ENCODE peak calls at places on chromosomes 4 and X, in eight cellular contexts. One of them, this sample, is unnamed.

GRCh38 chrX:106927700-106928099 is 7.5 kb downstream of the CLDN2 start:
- DNase-seq in foreskin fibroblast: no peak
- DNase-seq in NCI-H1092 treated with DMSO at 0.1 percent for 48 hours: no peak
- DNase-seq in GM13977: no peak
- DNase-seq in iPS-NIHi11: no peak
- DNase-seq in RPMI8226: no peak
- DNase-seq in cardiac fibroblast: no peak
- DNase-seq in immature natural killer cell: no peak
- DNase-seq in this sample: no peak

GRCh38 chr4:40564004-40564403 is 65.7 kb downstream of the RBM47 start:
- DNase-seq in cardiac fibroblast: no peak
- DNase-seq in GM13977: no peak
- DNase-seq in foreskin fibroblast: no peak
- DNase-seq in immature natural killer cell: no peak
- DNase-seq in iPS-NIHi11: no peak
- DNase-seq in RPMI8226: no peak
- DNase-seq in NCI-H1092 treated with DMSO at 0.1 percent for 48 hours: no peak
- DNase-seq in this sample: no peak

GRCh38 chrX:38375888-38376287 is 23.5 kb downstream of the OTC start:
- DNase-seq in iPS-NIHi11: peak; percentile 7
- DNase-seq in immature natural killer cell: no peak
- DNase-seq in NCI-H1092 treated with DMSO at 0.1 percent for 48 hours: peak; percentile 22
- DNase-seq in foreskin fibroblast: peak; percentile 15
- DNase-seq in RPMI8226: peak; percentile 55
- DNase-seq in GM13977: peak; percentile 22
- DNase-seq in cardiac fibroblast: peak; percentile 21
- DNase-seq in this sample: peak; percentile 10

GRCh38 chr4:117700111-117700892 is 334.0 kb upstream of the NDST3 start:
- DNase-seq in cardiac fibroblast: no peak
- DNase-seq in NCI-H1092 treated with DMSO at 0.1 percent for 48 hours: no peak
- DNase-seq in GM13977: peak; percentile 7
- DNase-seq in foreskin fibroblast: no peak
- DNase-seq in iPS-NIHi11: peak; percentile 26
- DNase-seq in immature natural killer cell: no peak
- DNase-seq in RPMI8226: peak; percentile 9
- DNase-seq in this sample: peak; percentile 39

GRCh38 chr4:184961693-184962092 is 56.6 kb upstream of the HELT start:
- DNase-seq in cardiac fibroblast: no peak
- DNase-seq in iPS-NIHi11: peak; percentile 70
- DNase-seq in NCI-H1092 treated with DMSO at 0.1 percent for 48 hours: no peak
- DNase-seq in immature natural killer cell: no peak
- DNase-seq in GM13977: no peak
- DNase-seq in foreskin fibroblast: no peak
- DNase-seq in RPMI8226: peak; percentile 17
- DNase-seq in this sample: peak; percentile 41

GRCh38 chr4:40325406-40326019 is 9.6 kb upstream of the CHRNA9 start:
- DNase-seq in iPS-NIHi11: peak; percentile 69
- DNase-seq in NCI-H1092 treated with DMSO at 0.1 percent for 48 hours: peak; percentile 77
- DNase-seq in cardiac fibroblast: peak; percentile 82
- DNase-seq in RPMI8226: peak; percentile 72
- DNase-seq in foreskin fibroblast: peak; percentile 81
- DNase-seq in GM13977: peak; percentile 80
- DNase-seq in immature natural killer cell: peak; percentile 61
- DNase-seq in this sample: peak; percentile 80

GRCh38 chr4:165096776-165097175 is 15.9 kb downstream of the TMEM192 start:
- DNase-seq in NCI-H1092 treated with DMSO at 0.1 percent for 48 hours: peak; percentile 10
- DNase-seq in RPMI8226: peak; percentile 16
- DNase-seq in foreskin fibroblast: peak; percentile 45
- DNase-seq in cardiac fibroblast: peak; percentile 50
- DNase-seq in immature natural killer cell: no peak
- DNase-seq in iPS-NIHi11: peak; percentile 30
- DNase-seq in GM13977: peak; percentile 41
- DNase-seq in this sample: peak; percentile 51

GRCh38 chr4:148376151-148376550 is 66.1 kb downstream of the NR3C2 start:
- DNase-seq in GM13977: no peak
- DNase-seq in NCI-H1092 treated with DMSO at 0.1 percent for 48 hours: peak; percentile 24
- DNase-seq in iPS-NIHi11: no peak
- DNase-seq in foreskin fibroblast: peak; percentile 23
- DNase-seq in cardiac fibroblast: peak; percentile 69
- DNase-seq in immature natural killer cell: no peak
- DNase-seq in RPMI8226: peak; percentile 67
- DNase-seq in this sample: peak; percentile 39

GRCh38 chr4:172202480-172203076 is 389.4 kb downstream of the GALNTL6 start:
- DNase-seq in foreskin fibroblast: peak; percentile 56
- DNase-seq in RPMI8226: peak; percentile 23
- DNase-seq in iPS-NIHi11: peak; percentile 54
- DNase-seq in immature natural killer cell: no peak
- DNase-seq in NCI-H1092 treated with DMSO at 0.1 percent for 48 hours: peak; percentile 2
- DNase-seq in cardiac fibroblast: peak; percentile 36
- DNase-seq in GM13977: peak; percentile 33
- DNase-seq in this sample: peak; percentile 53

GRCh38 chr4:678765-679481 is 4.6 kb downstream of the MYL5 start:
- DNase-seq in immature natural killer cell: no peak
- DNase-seq in foreskin fibroblast: no peak
- DNase-seq in RPMI8226: no peak
- DNase-seq in GM13977: no peak
- DNase-seq in cardiac fibroblast: no peak
- DNase-seq in NCI-H1092 treated with DMSO at 0.1 percent for 48 hours: no peak
- DNase-seq in iPS-NIHi11: no peak
- DNase-seq in this sample: no peak

GRCh38 chr4:77465271-77465670 is 140.3 kb upstream of the CXCL13 start:
- DNase-seq in RPMI8226: no peak
- DNase-seq in NCI-H1092 treated with DMSO at 0.1 percent for 48 hours: no peak
- DNase-seq in iPS-NIHi11: no peak
- DNase-seq in immature natural killer cell: no peak
- DNase-seq in foreskin fibroblast: peak; percentile 57
- DNase-seq in GM13977: no peak
- DNase-seq in cardiac fibroblast: peak; percentile 49
- DNase-seq in this sample: peak; percentile 50

GRCh38 chr4:152259866-152260265 is 276.0 kb downstream of the FBXW7 start:
- DNase-seq in immature natural killer cell: no peak
- DNase-seq in foreskin fibroblast: peak; percentile 61
- DNase-seq in iPS-NIHi11: no peak
- DNase-seq in GM13977: no peak
- DNase-seq in RPMI8226: no peak
- DNase-seq in NCI-H1092 treated with DMSO at 0.1 percent for 48 hours: no peak
- DNase-seq in cardiac fibroblast: peak; percentile 80
- DNase-seq in this sample: no peak

GRCh38 chr4:149522031-149522430 is 293.6 kb downstream of the IQCM start:
- DNase-seq in iPS-NIHi11: no peak
- DNase-seq in immature natural killer cell: no peak
- DNase-seq in RPMI8226: no peak
- DNase-seq in NCI-H1092 treated with DMSO at 0.1 percent for 48 hours: no peak
- DNase-seq in GM13977: no peak
- DNase-seq in cardiac fibroblast: no peak
- DNase-seq in foreskin fibroblast: no peak
- DNase-seq in this sample: peak; percentile 44

GRCh38 chr4:124067031-124067430 is 645.5 kb downstream of the ANKRD50 start:
- DNase-seq in cardiac fibroblast: no peak
- DNase-seq in RPMI8226: no peak
- DNase-seq in iPS-NIHi11: no peak
- DNase-seq in GM13977: no peak
- DNase-seq in immature natural killer cell: no peak
- DNase-seq in NCI-H1092 treated with DMSO at 0.1 percent for 48 hours: no peak
- DNase-seq in foreskin fibroblast: peak; percentile 14
- DNase-seq in this sample: no peak

GRCh38 chr4:38989487-38989886 is 42.7 kb downstream of the TMEM156 start:
- DNase-seq in foreskin fibroblast: peak; percentile 69
- DNase-seq in immature natural killer cell: no peak
- DNase-seq in GM13977: no peak
- DNase-seq in cardiac fibroblast: peak; percentile 68
- DNase-seq in NCI-H1092 treated with DMSO at 0.1 percent for 48 hours: no peak
- DNase-seq in iPS-NIHi11: no peak
- DNase-seq in RPMI8226: no peak
- DNase-seq in this sample: no peak

GRCh38 chr4:169774466-169775445 is 17.0 kb upstream of the HPF1 start:
- DNase-seq in foreskin fibroblast: peak; percentile 14
- DNase-seq in cardiac fibroblast: peak; percentile 3
- DNase-seq in GM13977: no peak
- DNase-seq in immature natural killer cell: peak; percentile 17
- DNase-seq in iPS-NIHi11: peak; percentile 42
- DNase-seq in RPMI8226: no peak
- DNase-seq in NCI-H1092 treated with DMSO at 0.1 percent for 48 hours: no peak
- DNase-seq in this sample: no peak

GRCh38 chrX:71144651-71145050 is at the start of gene NLGN3:
- DNase-seq in immature natural killer cell: no peak
- DNase-seq in GM13977: no peak
- DNase-seq in RPMI8226: no peak
- DNase-seq in cardiac fibroblast: no peak
- DNase-seq in NCI-H1092 treated with DMSO at 0.1 percent for 48 hours: no peak
- DNase-seq in iPS-NIHi11: peak; percentile 67
- DNase-seq in foreskin fibroblast: peak; percentile 38
- DNase-seq in this sample: no peak

GRCh38 chrX:2654436-2655340 is 36.4 kb upstream of the CD99 start:
- DNase-seq in GM13977: no peak
- DNase-seq in immature natural killer cell: no peak
- DNase-seq in foreskin fibroblast: no peak
- DNase-seq in NCI-H1092 treated with DMSO at 0.1 percent for 48 hours: no peak
- DNase-seq in iPS-NIHi11: no peak
- DNase-seq in cardiac fibroblast: no peak
- DNase-seq in RPMI8226: peak; percentile 64
- DNase-seq in this sample: no peak

GRCh38 chr4:151624606-151625565 is 135.9 kb downstream of the GATB start:
- DNase-seq in GM13977: no peak
- DNase-seq in iPS-NIHi11: no peak
- DNase-seq in NCI-H1092 treated with DMSO at 0.1 percent for 48 hours: no peak
- DNase-seq in immature natural killer cell: no peak
- DNase-seq in RPMI8226: no peak
- DNase-seq in foreskin fibroblast: no peak
- DNase-seq in cardiac fibroblast: peak; percentile 20
- DNase-seq in this sample: no peak

GRCh38 chr4:163540448-163540847 is 46.0 kb downstream of the TMA16 start:
- DNase-seq in cardiac fibroblast: no peak
- DNase-seq in foreskin fibroblast: no peak
- DNase-seq in GM13977: no peak
- DNase-seq in immature natural killer cell: no peak
- DNase-seq in iPS-NIHi11: no peak
- DNase-seq in RPMI8226: no peak
- DNase-seq in NCI-H1092 treated with DMSO at 0.1 percent for 48 hours: no peak
- DNase-seq in this sample: no peak

GRCh38 chrX:78199851-78200250 is 60.4 kb upstream of the TAF9B start:
- DNase-seq in NCI-H1092 treated with DMSO at 0.1 percent for 48 hours: no peak
- DNase-seq in cardiac fibroblast: peak; percentile 32
- DNase-seq in RPMI8226: peak; percentile 25
- DNase-seq in foreskin fibroblast: peak; percentile 6
- DNase-seq in GM13977: peak; percentile 17
- DNase-seq in iPS-NIHi11: peak; percentile 11
- DNase-seq in immature natural killer cell: peak; percentile 3
- DNase-seq in this sample: peak; percentile 6

GRCh38 chr4:38105475-38105874 is 145.3 kb downstream of the PTTG2 start:
- DNase-seq in immature natural killer cell: no peak
- DNase-seq in GM13977: no peak
- DNase-seq in NCI-H1092 treated with DMSO at 0.1 percent for 48 hours: no peak
- DNase-seq in cardiac fibroblast: no peak
- DNase-seq in foreskin fibroblast: no peak
- DNase-seq in iPS-NIHi11: no peak
- DNase-seq in RPMI8226: no peak
- DNase-seq in this sample: no peak

GRCh38 chr4:110087116-110087708 is 111.2 kb downstream of the ELOVL6 start:
- DNase-seq in immature natural killer cell: no peak
- DNase-seq in RPMI8226: no peak
- DNase-seq in foreskin fibroblast: peak; percentile 85
- DNase-seq in GM13977: no peak
- DNase-seq in cardiac fibroblast: peak; percentile 90
- DNase-seq in NCI-H1092 treated with DMSO at 0.1 percent for 48 hours: peak; percentile 68
- DNase-seq in iPS-NIHi11: no peak
- DNase-seq in this sample: no peak

GRCh38 chr4:94344457-94344856 is 1.8 kb upstream of the HPGDS start:
- DNase-seq in immature natural killer cell: no peak
- DNase-seq in RPMI8226: no peak
- DNase-seq in NCI-H1092 treated with DMSO at 0.1 percent for 48 hours: no peak
- DNase-seq in iPS-NIHi11: no peak
- DNase-seq in foreskin fibroblast: no peak
- DNase-seq in GM13977: no peak
- DNase-seq in cardiac fibroblast: no peak
- DNase-seq in this sample: no peak

GRCh38 chrX:119455264-119455663 is 13.0 kb upstream of the SLC25A5 start:
- DNase-seq in RPMI8226: no peak
- DNase-seq in NCI-H1092 treated with DMSO at 0.1 percent for 48 hours: no peak
- DNase-seq in cardiac fibroblast: peak; percentile 60
- DNase-seq in foreskin fibroblast: peak; percentile 67
- DNase-seq in GM13977: no peak
- DNase-seq in iPS-NIHi11: no peak
- DNase-seq in immature natural killer cell: no peak
- DNase-seq in this sample: no peak

GRCh38 chr4:73221734-73222133 is 36.9 kb downstream of the ANKRD17 start:
- DNase-seq in NCI-H1092 treated with DMSO at 0.1 percent for 48 hours: peak; percentile 5
- DNase-seq in foreskin fibroblast: no peak
- DNase-seq in GM13977: no peak
- DNase-seq in RPMI8226: peak; percentile 23
- DNase-seq in immature natural killer cell: no peak
- DNase-seq in cardiac fibroblast: no peak
- DNase-seq in iPS-NIHi11: no peak
- DNase-seq in this sample: no peak

GRCh38 chrX:138648570-138648969 is 62.9 kb downstream of the FGF13 start:
- DNase-seq in foreskin fibroblast: no peak
- DNase-seq in RPMI8226: no peak
- DNase-seq in GM13977: no peak
- DNase-seq in cardiac fibroblast: no peak
- DNase-seq in iPS-NIHi11: no peak
- DNase-seq in immature natural killer cell: no peak
- DNase-seq in NCI-H1092 treated with DMSO at 0.1 percent for 48 hours: no peak
- DNase-seq in this sample: no peak

GRCh38 chrX:107552976-107553375 is 75.3 kb upstream of the PRPS1 start:
- DNase-seq in immature natural killer cell: no peak
- DNase-seq in cardiac fibroblast: peak; percentile 11
- DNase-seq in foreskin fibroblast: no peak
- DNase-seq in NCI-H1092 treated with DMSO at 0.1 percent for 48 hours: no peak
- DNase-seq in iPS-NIHi11: no peak
- DNase-seq in GM13977: no peak
- DNase-seq in RPMI8226: no peak
- DNase-seq in this sample: no peak

GRCh38 chr4:105624530-105624929 is 72.1 kb downstream of the ARHGEF38 start:
- DNase-seq in NCI-H1092 treated with DMSO at 0.1 percent for 48 hours: no peak
- DNase-seq in RPMI8226: no peak
- DNase-seq in immature natural killer cell: no peak
- DNase-seq in iPS-NIHi11: no peak
- DNase-seq in foreskin fibroblast: peak; percentile 10
- DNase-seq in GM13977: no peak
- DNase-seq in cardiac fibroblast: peak; percentile 54
- DNase-seq in this sample: no peak

GRCh38 chr4:10737335-10737734 is 52.8 kb upstream of the CLNK start:
- DNase-seq in GM13977: no peak
- DNase-seq in immature natural killer cell: no peak
- DNase-seq in NCI-H1092 treated with DMSO at 0.1 percent for 48 hours: no peak
- DNase-seq in iPS-NIHi11: no peak
- DNase-seq in RPMI8226: no peak
- DNase-seq in foreskin fibroblast: peak; percentile 59
- DNase-seq in cardiac fibroblast: no peak
- DNase-seq in this sample: no peak

GRCh38 chrX:54178100-54178940 is 4.7 kb downstream of the FAM120C start:
- DNase-seq in GM13977: no peak
- DNase-seq in NCI-H1092 treated with DMSO at 0.1 percent for 48 hours: no peak
- DNase-seq in RPMI8226: no peak
- DNase-seq in foreskin fibroblast: peak; percentile 76
- DNase-seq in cardiac fibroblast: peak; percentile 83
- DNase-seq in iPS-NIHi11: no peak
- DNase-seq in immature natural killer cell: no peak
- DNase-seq in this sample: no peak

GRCh38 chr4:20603671-20604313 is 96.5 kb upstream of the PACRGL start:
- DNase-seq in RPMI8226: no peak
- DNase-seq in NCI-H1092 treated with DMSO at 0.1 percent for 48 hours: no peak
- DNase-seq in cardiac fibroblast: peak; percentile 76
- DNase-seq in GM13977: no peak
- DNase-seq in foreskin fibroblast: peak; percentile 87
- DNase-seq in iPS-NIHi11: no peak
- DNase-seq in immature natural killer cell: no peak
- DNase-seq in this sample: no peak

GRCh38 chrX:129606918-129607317 is 47.8 kb downstream of the APLN start:
- DNase-seq in cardiac fibroblast: peak; percentile 62
- DNase-seq in iPS-NIHi11: peak; percentile 82
- DNase-seq in GM13977: peak; percentile 75
- DNase-seq in immature natural killer cell: peak; percentile 59
- DNase-seq in foreskin fibroblast: peak; percentile 67
- DNase-seq in RPMI8226: peak; percentile 61
- DNase-seq in NCI-H1092 treated with DMSO at 0.1 percent for 48 hours: peak; percentile 37
- DNase-seq in this sample: peak; percentile 60

GRCh38 chrX:40153335-40154221 is 55.8 kb upstream of the BCOR start:
- DNase-seq in NCI-H1092 treated with DMSO at 0.1 percent for 48 hours: peak; percentile 88
- DNase-seq in immature natural killer cell: peak; percentile 32
- DNase-seq in RPMI8226: peak; percentile 82
- DNase-seq in cardiac fibroblast: peak; percentile 37
- DNase-seq in iPS-NIHi11: no peak
- DNase-seq in GM13977: peak; percentile 86
- DNase-seq in foreskin fibroblast: peak; percentile 70
- DNase-seq in this sample: peak; percentile 81

This sample was measured in D341Med.